ENCODE peak calls at places on chromosome 1, in nine cellular contexts. K is anterior cingulate cortex; L is MV-4-11; O is CMK; Y is T-helper 1 cell; B is natural killer cell treated with Interleukin-12 subunit alpha and Interleukin-12 subunit beta and Interleukin-15 and Interleukin-18, amount 100 ng/mL, for 72 hours; I is activated CD8-positive, alpha-beta memory T cell treated with anti-CD3 and anti-CD28 coated beads for 48 hours; G is activated effector memory CD4-positive, alpha-beta T cell treated with anti-CD3 and anti-CD28 coated beads, Interleukin-2, amount 50 U/mL, for 16 hours; A is left lobe of liver. S is an unnamed sample.
A peak's percentile ranks its signal among the peaks of the same experiment; 100 is the strongest.

GRCh38 chr1:93732514-93732913 is 50.9 kb upstream of the BCAR3 start:
- DNase-seq in K (no peak), L (no peak), O (no peak), Y (no peak), B (no peak), I (no peak), G (no peak), A (no peak), S (no peak)

GRCh38 chr1:34985063-34985770 is at the start of gene TMEM35B:
- DNase-seq in K (peak; percentile 23), L (peak; percentile 40), O (peak; percentile 31), Y (peak; percentile 72), B (peak; percentile 89), I (peak; percentile 65), G (peak; percentile 92), A (peak; percentile 75), S (peak; percentile 92)

GRCh38 chr1:119885903-119886783 is 10.2 kb downstream of the ADAM30 start:
- DNase-seq in K (no peak), L (peak; percentile 32), O (peak; percentile 22), Y (peak; percentile 24), B (no peak), I (peak; percentile 34), G (peak; percentile 84), A (peak; percentile 75), S (no peak)

GRCh38 chr1:202126426-202126825 is 3.7 kb downstream of the GPR37L1 start:
- DNase-seq in K (peak; percentile 33), L (no peak), O (no peak), Y (no peak), B (no peak), I (no peak), G (no peak), A (no peak), S (no peak)

GRCh38 chr1:56029329-56030003 is 549.9 kb downstream of the PLPP3 start:
- DNase-seq in K (no peak), L (no peak), O (no peak), Y (no peak), B (no peak), I (no peak), G (no peak), A (no peak), S (no peak)

GRCh38 chr1:192367436-192367835 is 50.6 kb downstream of the RGS21 start:
- DNase-seq in K (no peak), L (no peak), O (no peak), Y (no peak), B (no peak), I (no peak), G (no peak), A (no peak), S (no peak)

GRCh38 chr1:43704838-43705237 is 2.5 kb upstream of the ST3GAL3 start:
- DNase-seq in K (peak; percentile 23), L (no peak), O (no peak), Y (no peak), B (no peak), I (no peak), G (no peak), A (no peak), S (no peak)

GRCh38 chr1:2166254-2166653 is 28.3 kb downstream of the FAAP20 start:
- DNase-seq in K (no peak), L (peak; percentile 18), O (no peak), Y (no peak), B (no peak), I (no peak), G (no peak), A (no peak), S (no peak)

GRCh38 chr1:227777646-227778045 is 37.8 kb upstream of the PRSS38 start:
- DNase-seq in K (no peak), L (no peak), O (no peak), Y (no peak), B (peak; percentile 28), I (no peak), G (peak; percentile 52), A (no peak), S (no peak)

GRCh38 chr1:192496369-192497056 is 79.1 kb upstream of the RGS1 start:
- DNase-seq in K (no peak), L (no peak), O (no peak), Y (no peak), B (no peak), I (no peak), G (no peak), A (no peak), S (no peak)

GRCh38 chr1:1548591-1548990 is 8.2 kb upstream of the TMEM240 start:
- DNase-seq in K (no peak), L (no peak), O (no peak), Y (no peak), B (no peak), I (no peak), G (no peak), A (no peak), S (no peak)

GRCh38 chr1:21607549-21608529 is 61.3 kb downstream of the RAP1GAP start:
- DNase-seq in K (peak; percentile 32), L (peak; percentile 72), O (peak; percentile 85), Y (no peak), B (peak; percentile 83), I (peak; percentile 8), G (peak; percentile 74), A (peak; percentile 72), S (peak; percentile 91)

GRCh38 chr1:94734963-94735899 is 84.9 kb upstream of the SLC44A3 start:
- DNase-seq in K (no peak), L (peak; percentile 79), O (peak; percentile 77), Y (no peak), B (no peak), I (no peak), G (no peak), A (no peak), S (no peak)

GRCh38 chr1:15064217-15064929 is 89.2 kb upstream of the TMEM51 start:
- DNase-seq in K (no peak), L (no peak), O (no peak), Y (no peak), B (no peak), I (no peak), G (no peak), A (no peak), S (no peak)

GRCh38 chr1:225962440-225962975 is 21.5 kb upstream of the LEFTY2 start:
- DNase-seq in K (no peak), L (no peak), O (no peak), Y (peak; percentile 35), B (peak; percentile 70), I (peak; percentile 59), G (peak; percentile 85), A (no peak), S (peak; percentile 88)

GRCh38 chr1:212692774-212693644 is 6.6 kb downstream of the BATF3 start:
- DNase-seq in K (no peak), L (no peak), O (no peak), Y (no peak), B (no peak), I (no peak), G (no peak), A (no peak), S (no peak)

GRCh38 chr1:119542492-119542946 is 35.5 kb downstream of the HSD3B1 start:
- DNase-seq in K (no peak), L (no peak), O (no peak), Y (no peak), B (no peak), I (no peak), G (no peak), A (peak; percentile 67), S (no peak)

GRCh38 chr1:27726173-27726793 is 522 bp downstream of the FAM76A start:
- DNase-seq in K (peak; percentile 48), L (no peak), O (no peak), Y (no peak), B (peak; percentile 72), I (no peak), G (peak; percentile 78), A (peak; percentile 62), S (no peak)

GRCh38 chr1:39163469-39163868 is 41.0 kb upstream of the MACF1 start:
- DNase-seq in K (no peak), L (no peak), O (no peak), Y (no peak), B (no peak), I (no peak), G (no peak), A (no peak), S (no peak)

GRCh38 chr1:43388613-43389012 is 987 bp downstream of the MED8 start:
- DNase-seq in K (no peak), L (no peak), O (no peak), Y (no peak), B (no peak), I (no peak), G (no peak), A (no peak), S (no peak)